ENCODE peak calls at places on chromosomes 6 and 20, in seven cellular contexts. One of them, this sample, is unnamed.
A peak's percentile ranks its signal among the peaks of the same experiment; 100 is the strongest.

GRCh38 chr6:112148103-112148502 is 60.7 kb downstream of the FAM229B start:
- DNase-seq in GM12878: no peak
- DNase-seq in GM12892: no peak
- DNase-seq in H1: no peak
- DNase-seq in HepG2: no peak
- DNase-seq in K562: no peak
- DNase-seq in SK-N-SH: no peak
- DNase-seq in this sample: no peak

GRCh38 chr6:130680118-130680517 is 147.1 kb upstream of the SMLR1 start:
- DNase-seq in SK-N-SH: no peak
- DNase-seq in GM12892: no peak
- DNase-seq in HepG2: no peak
- DNase-seq in GM12878: no peak
- DNase-seq in H1: no peak
- DNase-seq in K562: no peak
- DNase-seq in this sample: no peak

GRCh38 chr6:111399600-111399999 is 83.4 kb downstream of the REV3L start:
- DNase-seq in SK-N-SH: no peak
- DNase-seq in K562: no peak
- DNase-seq in GM12878: no peak
- DNase-seq in GM12892: no peak
- DNase-seq in HepG2: no peak
- DNase-seq in H1: no peak
- DNase-seq in this sample: no peak

GRCh38 chr6:34181903-34182302 is 36.0 kb upstream of the GRM4 start:
- DNase-seq in GM12892: no peak
- DNase-seq in H1: no peak
- DNase-seq in K562: no peak
- DNase-seq in HepG2: no peak
- DNase-seq in GM12878: no peak
- DNase-seq in SK-N-SH: no peak
- DNase-seq in this sample: no peak

GRCh38 chr6:107550906-107551305 is 61.0 kb downstream of the SOBP start:
- DNase-seq in K562: no peak
- DNase-seq in GM12878: no peak
- DNase-seq in HepG2: no peak
- DNase-seq in H1: no peak
- DNase-seq in GM12892: no peak
- DNase-seq in SK-N-SH: no peak
- DNase-seq in this sample: no peak

GRCh38 chr6:79869600-79870084 is 77.7 kb downstream of the ELOVL4 start:
- DNase-seq in SK-N-SH: peak; percentile 82
- DNase-seq in GM12892: peak; percentile 65
- DNase-seq in K562: peak; percentile 90
- DNase-seq in H1: peak; percentile 59
- DNase-seq in HepG2: peak; percentile 53
- DNase-seq in GM12878: peak; percentile 19
- DNase-seq in this sample: peak; percentile 63

GRCh38 chr6:10205892-10206291 is 209.0 kb downstream of the TFAP2A start:
- DNase-seq in SK-N-SH: no peak
- DNase-seq in GM12878: no peak
- DNase-seq in GM12892: no peak
- DNase-seq in K562: no peak
- DNase-seq in HepG2: no peak
- DNase-seq in H1: no peak
- DNase-seq in this sample: no peak

GRCh38 chr6:134502614-134503541 is 185.0 kb upstream of the SGK1 start:
- DNase-seq in GM12878: no peak
- DNase-seq in SK-N-SH: no peak
- DNase-seq in K562: no peak
- DNase-seq in HepG2: no peak
- DNase-seq in GM12892: no peak
- DNase-seq in H1: no peak
- DNase-seq in this sample: no peak

GRCh38 chr6:683742-684440 is 9.0 kb downstream of the EXOC2 start:
- DNase-seq in GM12892: no peak
- DNase-seq in SK-N-SH: peak; percentile 63
- DNase-seq in HepG2: no peak
- DNase-seq in H1: peak; percentile 95
- DNase-seq in K562: peak; percentile 80
- DNase-seq in GM12878: no peak
- DNase-seq in this sample: no peak

GRCh38 chr6:138406443-138406842 is 2.4 kb downstream of the HEBP2 start:
- DNase-seq in H1: no peak
- DNase-seq in GM12892: no peak
- DNase-seq in K562: no peak
- DNase-seq in HepG2: no peak
- DNase-seq in SK-N-SH: no peak
- DNase-seq in GM12878: no peak
- DNase-seq in this sample: no peak

GRCh38 chr6:16436550-16436949 is 198.2 kb downstream of the GMPR start:
- DNase-seq in GM12878: no peak
- DNase-seq in GM12892: no peak
- DNase-seq in HepG2: no peak
- DNase-seq in K562: no peak
- DNase-seq in H1: no peak
- DNase-seq in SK-N-SH: no peak
- DNase-seq in this sample: no peak

GRCh38 chr6:123380257-123380656 is 256.5 kb downstream of the TRDN start:
- DNase-seq in GM12878: no peak
- DNase-seq in GM12892: no peak
- DNase-seq in K562: peak; percentile 60
- DNase-seq in SK-N-SH: peak; percentile 5
- DNase-seq in HepG2: peak; percentile 22
- DNase-seq in H1: peak; percentile 3
- DNase-seq in this sample: no peak

GRCh38 chr6:119346914-119347313 is 2.6 kb downstream of the MAN1A1 start:
- DNase-seq in HepG2: no peak
- DNase-seq in GM12892: no peak
- DNase-seq in K562: no peak
- DNase-seq in SK-N-SH: no peak
- DNase-seq in H1: no peak
- DNase-seq in GM12878: no peak
- DNase-seq in this sample: no peak
- TF ChIP-seq TAF1 in HepG2: no peak
- TF ChIP-seq TAF1 in GM12892: no peak
- TF ChIP-seq TAF1 in K562: no peak
- TF ChIP-seq TAF1 in SK-N-SH: no peak
- TF ChIP-seq TAF1 in H1: no peak
- TF ChIP-seq TAF1 in GM12878: no peak
- TF ChIP-seq TAF1 in this sample: no peak

DNA sequence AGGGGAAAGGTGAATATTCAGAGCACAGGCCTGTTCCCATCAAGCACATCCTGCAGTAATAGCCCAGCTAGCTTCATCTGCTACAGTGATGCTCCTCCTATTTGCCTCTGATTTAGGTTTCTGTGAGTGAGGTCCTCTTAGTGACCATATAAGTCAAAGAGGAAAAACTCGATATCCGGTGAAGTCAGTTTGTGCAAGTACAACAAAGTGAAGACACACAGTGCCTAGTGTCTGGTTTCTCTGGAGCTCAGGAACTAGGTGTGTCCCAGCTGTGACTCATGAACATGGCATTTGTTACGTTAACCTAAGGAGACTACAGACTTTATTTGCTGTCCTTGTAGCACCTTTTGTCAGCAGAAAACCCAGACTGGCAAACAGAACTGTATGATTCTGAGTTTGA is 33.9 kb downstream of the EDN1 start:
- DNase-seq in GM12892: no peak
- DNase-seq in HepG2: peak; percentile 99
- DNase-seq in SK-N-SH: no peak
- DNase-seq in K562: no peak
- DNase-seq in H1: no peak
- DNase-seq in GM12878: no peak
- DNase-seq in this sample: no peak
- TF ChIP-seq TAF1 in GM12892: no peak
- TF ChIP-seq TAF1 in HepG2: no peak
- TF ChIP-seq TAF1 in SK-N-SH: no peak
- TF ChIP-seq TAF1 in K562: no peak
- TF ChIP-seq TAF1 in H1: no peak
- TF ChIP-seq TAF1 in GM12878: no peak
- TF ChIP-seq TAF1 in this sample: no peak

GRCh38 chr6:5781966-5782556 is 224.7 kb downstream of the NRN1 start:
- DNase-seq in HepG2: no peak
- DNase-seq in H1: no peak
- DNase-seq in K562: no peak
- DNase-seq in GM12878: no peak
- DNase-seq in GM12892: no peak
- DNase-seq in SK-N-SH: no peak
- DNase-seq in this sample: no peak
- TF ChIP-seq TAF1 in HepG2: no peak
- TF ChIP-seq TAF1 in H1: no peak
- TF ChIP-seq TAF1 in K562: no peak
- TF ChIP-seq TAF1 in GM12878: no peak
- TF ChIP-seq TAF1 in GM12892: no peak
- TF ChIP-seq TAF1 in SK-N-SH: no peak
- TF ChIP-seq TAF1 in this sample: no peak

GRCh38 chr6:42403831-42404230 is 47.9 kb downstream of the TRERF1 start:
- DNase-seq in GM12878: no peak
- DNase-seq in K562: no peak
- DNase-seq in H1: no peak
- DNase-seq in GM12892: no peak
- DNase-seq in HepG2: no peak
- DNase-seq in SK-N-SH: no peak
- DNase-seq in this sample: no peak
- TF ChIP-seq TAF1 in GM12878: no peak
- TF ChIP-seq TAF1 in K562: no peak
- TF ChIP-seq TAF1 in H1: no peak
- TF ChIP-seq TAF1 in GM12892: no peak
- TF ChIP-seq TAF1 in HepG2: no peak
- TF ChIP-seq TAF1 in SK-N-SH: no peak
- TF ChIP-seq TAF1 in this sample: no peak

GRCh38 chr6:5507056-5507722 is 245.9 kb downstream of the FARS2 start:
- DNase-seq in GM12878: peak; percentile 92
- DNase-seq in K562: no peak
- DNase-seq in H1: no peak
- DNase-seq in SK-N-SH: no peak
- DNase-seq in HepG2: no peak
- DNase-seq in GM12892: no peak
- DNase-seq in this sample: no peak
- TF ChIP-seq TAF1 in GM12878: peak; percentile 45
- TF ChIP-seq TAF1 in K562: no peak
- TF ChIP-seq TAF1 in H1: no peak
- TF ChIP-seq TAF1 in SK-N-SH: no peak
- TF ChIP-seq TAF1 in HepG2: no peak
- TF ChIP-seq TAF1 in GM12892: no peak
- TF ChIP-seq TAF1 in this sample: no peak

GRCh38 chr20:62978559-62978938 is 26.0 kb downstream of the SLC17A9 start:
- DNase-seq in GM12878: no peak
- DNase-seq in GM12892: no peak
- DNase-seq in K562: no peak
- DNase-seq in HepG2: no peak
- DNase-seq in SK-N-SH: no peak
- DNase-seq in H1: no peak
- DNase-seq in this sample: no peak

GRCh38 chr20:62979310-62979709 is 26.8 kb downstream of the SLC17A9 start:
- DNase-seq in GM12878: no peak
- DNase-seq in K562: no peak
- DNase-seq in SK-N-SH: no peak
- DNase-seq in HepG2: no peak
- DNase-seq in H1: no peak
- DNase-seq in GM12892: no peak
- DNase-seq in this sample: no peak

GRCh38 chr20:62979876-62980373 is 26.8 kb downstream of the BHLHE23 start:
- DNase-seq in HepG2: no peak
- DNase-seq in GM12878: no peak
- DNase-seq in GM12892: no peak
- DNase-seq in SK-N-SH: no peak
- DNase-seq in H1: no peak
- DNase-seq in K562: no peak
- DNase-seq in this sample: no peak

GRCh38 chr20:62975812-62976413 is 23.4 kb downstream of the SLC17A9 start:
- DNase-seq in SK-N-SH: no peak
- DNase-seq in K562: no peak
- DNase-seq in GM12892: no peak
- DNase-seq in H1: no peak
- DNase-seq in HepG2: no peak
- DNase-seq in GM12878: no peak
- DNase-seq in this sample: no peak

DNA sequence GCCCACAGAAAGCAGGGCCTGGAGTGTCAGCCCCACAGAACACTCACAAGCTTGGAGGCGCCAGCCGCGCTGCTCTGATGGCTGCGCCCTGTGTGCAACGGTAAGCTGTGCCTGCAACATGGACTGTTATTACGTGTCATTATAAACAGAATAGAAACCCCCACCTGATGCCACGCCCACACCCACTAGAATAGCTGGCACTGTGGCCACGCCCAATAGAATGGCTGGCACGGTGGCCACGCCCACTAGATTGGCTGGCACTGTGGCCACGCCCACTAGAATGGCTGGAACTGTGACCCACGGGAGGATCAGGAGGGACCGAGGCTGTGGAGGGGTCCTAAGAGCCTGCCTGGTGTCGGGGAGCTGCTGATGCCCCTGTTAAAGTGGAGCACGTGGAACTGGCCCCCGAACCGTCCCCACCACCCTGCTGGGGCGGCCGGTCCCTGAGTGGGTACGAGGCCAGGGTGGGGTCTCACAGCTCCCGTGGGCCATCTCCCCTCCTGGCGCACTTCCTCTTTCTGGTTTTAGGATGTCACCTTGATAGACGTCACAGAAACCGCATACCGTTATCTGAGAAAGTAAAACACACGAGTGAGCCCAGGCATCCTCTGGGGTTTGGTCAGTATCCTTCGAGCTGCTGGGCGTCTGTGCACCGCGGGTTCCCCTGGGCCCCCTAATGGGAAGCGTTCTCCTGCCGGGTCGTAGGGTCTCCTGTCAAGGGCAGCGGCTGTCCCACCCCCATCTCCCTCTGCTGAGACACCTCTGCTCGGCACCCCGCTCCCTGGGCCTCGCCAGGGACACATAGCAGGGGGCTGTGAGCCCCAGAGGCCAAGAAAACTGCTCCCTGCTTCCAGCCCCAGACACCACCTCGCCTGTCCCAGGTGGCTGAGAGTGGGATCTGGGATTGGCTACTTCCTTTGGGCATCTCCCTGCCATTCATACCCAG is 25.4 kb downstream of the SLC17A9 start:
- DNase-seq in GM12892: peak; percentile 78
- DNase-seq in GM12878: peak; percentile 71
- DNase-seq in K562: peak; percentile 35
- DNase-seq in SK-N-SH: peak; percentile 61
- DNase-seq in H1: no peak
- DNase-seq in HepG2: no peak
- DNase-seq in this sample: peak; percentile 79
- TF ChIP-seq TAF1 in GM12892: peak; percentile 47
- TF ChIP-seq TAF1 in GM12878: no peak
- TF ChIP-seq TAF1 in K562: no peak
- TF ChIP-seq TAF1 in SK-N-SH: no peak
- TF ChIP-seq TAF1 in H1: no peak
- TF ChIP-seq TAF1 in HepG2: no peak
- TF ChIP-seq TAF1 in this sample: peak; percentile 31